ENCODE peak calls at places on chromosomes 16 and 17, in ten cellular contexts. J is MM.1S, E is coronary artery, S is heart left ventricle, A is Calu3, T is fibroblast of pulmonary artery, B is MCF 10A, L is foreskin keratinocyte, U is PC-9, N is cardiac fibroblast. R is an unnamed sample.

GRCh38 chr17:1559743-1560581 is 2.6 kb downstream of the PITPNA start:
- DNase-seq in S (peak; percentile 51), T (no peak), E (no peak), A (no peak), J (no peak), B (no peak), N (no peak), U (no peak), L (no peak), R (no peak)

GRCh38 chr17:50935201-50936124 is 69.3 kb upstream of the TOB1 start:
- DNase-seq in S (peak; percentile 75), U (peak; percentile 82), N (no peak), E (peak; percentile 93), A (peak; percentile 74), L (no peak), B (peak; percentile 99), J (no peak), T (no peak), R (no peak)

GRCh38 chr17:35337364-35337763 is 36.1 kb downstream of the SLFN11 start:
- DNase-seq in B (no peak), S (no peak), N (no peak), U (no peak), J (no peak), L (no peak), T (no peak), A (no peak), E (no peak), R (no peak)

GRCh38 chr16:8251727-8252126 is 338.6 kb downstream of the TMEM114 start:
- DNase-seq in J (no peak), S (no peak), B (no peak), U (no peak), N (no peak), A (no peak), E (no peak), L (no peak), T (no peak), R (no peak)

GRCh38 chr17:45144199-45145034 is 3.9 kb upstream of the HEXIM1 start:
- DNase-seq in U (no peak), L (no peak), T (no peak), E (peak; percentile 84), B (no peak), S (peak; percentile 84), A (no peak), J (no peak), N (peak; percentile 23), R (no peak)

GRCh38 chr16:86625821-86626220 is 47.5 kb downstream of the FOXL1 start:
- DNase-seq in E (no peak), S (no peak), A (no peak), L (no peak), B (no peak), J (no peak), U (no peak), N (no peak), T (no peak), R (no peak)

GRCh38 chr16:86048882-86049585 is 150.1 kb downstream of the IRF8 start:
- DNase-seq in T (no peak), B (no peak), J (no peak), L (no peak), A (no peak), N (no peak), S (no peak), U (no peak), E (no peak), R (no peak)

GRCh38 chr16:88878356-88878755 is 11.9 kb upstream of the PABPN1L start:
- DNase-seq in L (no peak), B (no peak), U (no peak), N (no peak), E (no peak), J (no peak), A (no peak), T (no peak), S (no peak), R (no peak)

GRCh38 chr17:1561420-1562177 is 993 bp downstream of the PITPNA start:
- DNase-seq in N (peak; percentile 22), T (peak; percentile 16), E (no peak), L (no peak), B (no peak), S (peak; percentile 66), A (peak; percentile 35), J (peak; percentile 40), U (peak; percentile 36), R (peak; percentile 40)

GRCh38 chr16:11681526-11681925 is 13.3 kb downstream of the SNN start:
- DNase-seq in J (peak; percentile 69), U (no peak), S (no peak), A (no peak), N (no peak), T (no peak), B (peak; percentile 61), E (peak; percentile 64), L (no peak), R (no peak)

GRCh38 chr16:89552913-89553312 is 7.6 kb upstream of the RPL13 start:
- DNase-seq in A (no peak), J (no peak), B (no peak), N (no peak), L (no peak), S (no peak), U (no peak), E (no peak), T (no peak), R (no peak)

GRCh38 chr17:35664685-35665084 is 66.8 kb upstream of the RASL10B start:
- DNase-seq in T (no peak), N (no peak), B (no peak), J (no peak), S (no peak), A (no peak), U (no peak), L (no peak), E (no peak), R (no peak)

GRCh38 chr17:43873091-43873490 is 26.1 kb downstream of the CD300LG start:
- DNase-seq in E (no peak), B (no peak), U (no peak), J (no peak), A (no peak), S (no peak), N (no peak), L (no peak), T (no peak), R (no peak)

GRCh38 chr17:72030067-72030899 is 90.5 kb upstream of the SOX9 start:
- DNase-seq in S (peak; percentile 58), L (peak; percentile 52), J (peak; percentile 16), A (peak; percentile 46), N (peak; percentile 18), U (peak; percentile 45), T (peak; percentile 31), B (no peak), E (no peak), R (peak; percentile 66)

GRCh38 chr16:14303654-14304394 is 232.7 kb downstream of the MRTFB start:
- DNase-seq in E (no peak), U (peak; percentile 51), J (no peak), L (no peak), B (no peak), N (no peak), T (no peak), S (peak; percentile 56), A (no peak), R (no peak)

DNA sequence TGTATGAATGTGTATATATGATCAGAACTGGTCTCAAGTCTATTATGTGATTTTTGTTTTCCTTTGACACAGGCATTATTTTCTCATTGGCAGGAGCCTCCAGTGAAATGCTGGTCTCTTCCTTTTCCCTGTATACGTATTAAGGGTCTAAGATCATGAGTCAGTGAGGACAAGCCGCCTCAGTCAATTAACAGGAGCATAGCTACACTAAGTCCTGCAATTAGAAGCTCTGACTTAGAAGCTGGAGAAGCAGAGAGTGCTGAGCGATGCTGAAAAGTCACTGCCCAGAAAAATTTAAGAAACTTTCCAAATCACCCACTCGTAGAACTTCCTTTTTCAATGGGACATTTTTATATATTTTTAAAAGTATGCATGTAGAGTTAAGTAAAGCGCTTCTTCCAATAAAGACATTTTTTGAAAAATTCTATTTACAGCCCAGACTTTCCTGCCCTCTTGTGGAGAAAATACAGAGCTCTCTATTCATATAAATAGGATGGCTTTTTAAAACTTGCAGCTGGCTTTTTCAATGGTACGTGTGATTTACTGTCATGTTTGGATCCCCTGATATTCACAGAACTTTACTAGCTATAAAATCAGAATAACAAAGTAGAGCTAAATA is 70.1 kb upstream of the PSMD7 start:
- DNase-seq in B (peak; percentile 14), J (no peak), N (peak; percentile 36), T (peak; percentile 40), E (no peak), S (no peak), U (no peak), L (peak; percentile 4), A (no peak), R (no peak)
- TF ChIP-seq CTCF in B (peak; percentile 54), J (peak; percentile 20), N (peak; percentile 39), T (peak; percentile 55), E (no peak), S (peak; percentile 43), U (peak; percentile 63), L (peak; percentile 61), A (no peak), R (no peak)

DNA sequence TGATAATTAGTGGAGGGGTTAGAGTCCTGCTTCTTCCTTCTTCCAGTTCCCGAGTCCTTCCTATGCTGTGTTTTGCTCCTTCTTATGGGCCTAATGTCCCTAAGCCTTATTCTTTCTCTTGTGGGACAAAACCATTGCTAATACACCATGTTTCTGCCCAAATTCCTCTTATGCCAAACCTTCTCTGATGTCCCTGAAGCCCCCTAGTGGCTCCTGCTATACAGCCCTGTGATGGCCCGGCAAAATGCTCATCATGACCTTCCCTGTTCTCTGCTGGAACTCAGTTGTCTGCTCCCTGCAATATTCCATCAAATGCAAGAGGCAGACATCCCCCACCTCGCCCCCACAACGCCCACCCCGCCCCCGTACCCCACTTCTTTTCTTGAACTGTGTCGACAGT is 171.6 kb downstream of the CDH11 start:
- DNase-seq in J (no peak), S (no peak), N (no peak), L (no peak), E (no peak), A (no peak), T (no peak), U (no peak), B (no peak), R (no peak)
- TF ChIP-seq CTCF in J (no peak), S (no peak), N (peak; percentile 26), L (peak; percentile 14), E (no peak), A (no peak), T (peak; percentile 33), U (no peak), B (no peak), R (no peak)

DNA sequence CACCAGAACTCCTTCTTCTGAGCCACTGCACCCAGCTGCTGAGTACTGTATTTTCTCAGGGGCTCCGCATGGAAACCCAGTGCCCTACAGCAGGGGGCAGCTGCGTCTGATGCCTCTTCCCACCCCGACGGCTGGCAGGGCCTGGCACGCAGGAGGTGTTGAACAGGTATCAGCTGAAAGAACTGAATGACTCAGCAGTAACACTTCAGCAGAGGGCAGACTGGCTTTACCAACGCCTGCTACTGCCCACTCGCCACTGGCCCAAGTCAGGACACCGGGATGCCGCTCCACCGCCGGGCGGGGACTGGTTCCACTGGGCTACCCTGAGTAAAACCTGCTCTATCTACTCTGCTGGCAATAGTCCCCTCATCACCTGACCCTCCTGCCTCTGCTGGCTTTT is 100.3 kb upstream of the FA2H start:
- DNase-seq in U (peak; percentile 76), S (no peak), E (no peak), N (no peak), A (peak; percentile 48), J (no peak), L (peak; percentile 34), B (no peak), T (no peak), R (no peak)
- TF ChIP-seq CTCF in U (no peak), S (no peak), E (no peak), N (no peak), A (no peak), J (no peak), L (peak; percentile 57), B (no peak), T (no peak), R (no peak)

GRCh38 chr16:66360624-66361324 is 5.7 kb upstream of the CDH5 start:
- DNase-seq in S (peak; percentile 75), A (no peak), E (no peak), L (no peak), B (no peak), U (no peak), N (peak; percentile 49), J (peak; percentile 16), T (peak; percentile 50), R (peak; percentile 73)
- TF ChIP-seq CTCF in S (no peak), A (no peak), E (no peak), L (no peak), B (no peak), U (no peak), N (no peak), J (no peak), T (no peak), R (no peak)

R was measured in endothelial cell.